ENCODE peak calls at places on chromosomes 1 and 21, in six cellular contexts. One of them, this sample, is unnamed.
A peak's percentile ranks its signal among the peaks of the same experiment; 100 is the strongest.

GRCh38 chr1:225580180-225581099 is 72.5 kb downstream of the ENAH start:
- ATAC-seq in upper lobe of left lung: no peak
- ATAC-seq in HepG2: no peak
- ATAC-seq in GM12878: no peak
- ATAC-seq in K562: no peak
- ATAC-seq in A549: no peak
- ATAC-seq in this sample: no peak

GRCh38 chr1:8926707-8927694 is 18.7 kb upstream of the CA6 start:
- ATAC-seq in upper lobe of left lung: no peak
- ATAC-seq in HepG2: no peak
- ATAC-seq in GM12878: no peak
- ATAC-seq in K562: no peak
- ATAC-seq in A549: no peak
- ATAC-seq in this sample: no peak

GRCh38 chr1:155909894-155910293 is 1.3 kb downstream of the RIT1 start:
- ATAC-seq in upper lobe of left lung: peak; percentile 72
- ATAC-seq in HepG2: no peak
- ATAC-seq in GM12878: no peak
- ATAC-seq in K562: peak; percentile 35
- ATAC-seq in A549: peak; percentile 3
- ATAC-seq in this sample: no peak

GRCh38 chr1:10251325-10252103 is 41.1 kb downstream of the KIF1B start:
- ATAC-seq in upper lobe of left lung: no peak
- ATAC-seq in HepG2: no peak
- ATAC-seq in GM12878: peak; percentile 56
- ATAC-seq in K562: no peak
- ATAC-seq in A549: no peak
- ATAC-seq in this sample: peak; percentile 53

GRCh38 chr1:231180034-231180433 is 18.2 kb downstream of the TRIM67 start:
- ATAC-seq in upper lobe of left lung: no peak
- ATAC-seq in HepG2: no peak
- ATAC-seq in GM12878: no peak
- ATAC-seq in K562: no peak
- ATAC-seq in A549: no peak
- ATAC-seq in this sample: no peak

GRCh38 chr1:110089561-110090275 is 19.2 kb upstream of the ALX3 start:
- ATAC-seq in upper lobe of left lung: no peak
- ATAC-seq in HepG2: no peak
- ATAC-seq in GM12878: no peak
- ATAC-seq in K562: peak; percentile 12
- ATAC-seq in A549: no peak
- ATAC-seq in this sample: no peak

GRCh38 chr1:80217377-80217986 is 1211.0 kb upstream of the ADGRL4 start:
- ATAC-seq in upper lobe of left lung: no peak
- ATAC-seq in HepG2: peak; percentile 60
- ATAC-seq in GM12878: peak; percentile 53
- ATAC-seq in K562: no peak
- ATAC-seq in A549: peak; percentile 80
- ATAC-seq in this sample: no peak

GRCh38 chr1:53979712-53980450 is 33.7 kb downstream of the LRRC42 start:
- ATAC-seq in upper lobe of left lung: peak; percentile 42
- ATAC-seq in HepG2: peak; percentile 8
- ATAC-seq in GM12878: peak; percentile 66
- ATAC-seq in K562: peak; percentile 85
- ATAC-seq in A549: no peak
- ATAC-seq in this sample: no peak

GRCh38 chr1:16138772-16139221 is 17.1 kb downstream of the EPHA2 start:
- ATAC-seq in upper lobe of left lung: no peak
- ATAC-seq in HepG2: no peak
- ATAC-seq in GM12878: no peak
- ATAC-seq in K562: no peak
- ATAC-seq in A549: peak; percentile 3
- ATAC-seq in this sample: peak; percentile 23

GRCh38 chr1:51316113-51316763 is 14.1 kb downstream of the TTC39A start:
- ATAC-seq in upper lobe of left lung: no peak
- ATAC-seq in HepG2: no peak
- ATAC-seq in GM12878: no peak
- ATAC-seq in K562: no peak
- ATAC-seq in A549: no peak
- ATAC-seq in this sample: no peak

GRCh38 chr1:9340172-9340854 is 47.6 kb downstream of the SPSB1 start:
- ATAC-seq in upper lobe of left lung: no peak
- ATAC-seq in HepG2: no peak
- ATAC-seq in GM12878: no peak
- ATAC-seq in K562: no peak
- ATAC-seq in A549: no peak
- ATAC-seq in this sample: no peak

GRCh38 chr1:60971330-60971729 is 111.0 kb upstream of the NFIA start:
- ATAC-seq in upper lobe of left lung: no peak
- ATAC-seq in HepG2: no peak
- ATAC-seq in GM12878: no peak
- ATAC-seq in K562: no peak
- ATAC-seq in A549: no peak
- ATAC-seq in this sample: no peak

GRCh38 chr1:71587961-71588360 is 507.1 kb upstream of the ZRANB2 start:
- ATAC-seq in upper lobe of left lung: no peak
- ATAC-seq in HepG2: no peak
- ATAC-seq in GM12878: no peak
- ATAC-seq in K562: no peak
- ATAC-seq in A549: no peak
- ATAC-seq in this sample: no peak

GRCh38 chr1:221044538-221044937 is 165.3 kb downstream of the HLX start:
- ATAC-seq in upper lobe of left lung: no peak
- ATAC-seq in HepG2: no peak
- ATAC-seq in GM12878: no peak
- ATAC-seq in K562: no peak
- ATAC-seq in A549: no peak
- ATAC-seq in this sample: no peak

GRCh38 chr1:1955651-1956094 is 36.6 kb upstream of the TMEM52 start:
- ATAC-seq in upper lobe of left lung: no peak
- ATAC-seq in HepG2: peak; percentile 21
- ATAC-seq in GM12878: no peak
- ATAC-seq in K562: no peak
- ATAC-seq in A549: no peak
- ATAC-seq in this sample: no peak

GRCh38 chr1:211247921-211248320 is 11.2 kb upstream of the RCOR3 start:
- ATAC-seq in upper lobe of left lung: no peak
- ATAC-seq in HepG2: no peak
- ATAC-seq in GM12878: no peak
- ATAC-seq in K562: peak; percentile 79
- ATAC-seq in A549: no peak
- ATAC-seq in this sample: no peak

GRCh38 chr21:29788752-29789151 is 151.0 kb downstream of the GRIK1 start:
- ATAC-seq in upper lobe of left lung: no peak
- ATAC-seq in HepG2: no peak
- ATAC-seq in GM12878: no peak
- ATAC-seq in K562: peak; percentile 53
- ATAC-seq in A549: no peak
- ATAC-seq in this sample: no peak

GRCh38 chr1:19786988-19787423 is 12.7 kb downstream of the TMCO4 start:
- ATAC-seq in upper lobe of left lung: peak; percentile 45
- ATAC-seq in HepG2: no peak
- ATAC-seq in GM12878: no peak
- ATAC-seq in K562: no peak
- ATAC-seq in A549: no peak
- ATAC-seq in this sample: no peak

GRCh38 chr1:237383825-237384612 is 342.0 kb downstream of the RYR2 start:
- ATAC-seq in upper lobe of left lung: no peak
- ATAC-seq in HepG2: no peak
- ATAC-seq in GM12878: no peak
- ATAC-seq in K562: no peak
- ATAC-seq in A549: no peak
- ATAC-seq in this sample: no peak

GRCh38 chr1:94892604-94893280 is 34.2 kb downstream of the CNN3 start:
- ATAC-seq in upper lobe of left lung: no peak
- ATAC-seq in HepG2: peak; percentile 31
- ATAC-seq in GM12878: no peak
- ATAC-seq in K562: peak; percentile 62
- ATAC-seq in A549: no peak
- ATAC-seq in this sample: no peak

DNA sequence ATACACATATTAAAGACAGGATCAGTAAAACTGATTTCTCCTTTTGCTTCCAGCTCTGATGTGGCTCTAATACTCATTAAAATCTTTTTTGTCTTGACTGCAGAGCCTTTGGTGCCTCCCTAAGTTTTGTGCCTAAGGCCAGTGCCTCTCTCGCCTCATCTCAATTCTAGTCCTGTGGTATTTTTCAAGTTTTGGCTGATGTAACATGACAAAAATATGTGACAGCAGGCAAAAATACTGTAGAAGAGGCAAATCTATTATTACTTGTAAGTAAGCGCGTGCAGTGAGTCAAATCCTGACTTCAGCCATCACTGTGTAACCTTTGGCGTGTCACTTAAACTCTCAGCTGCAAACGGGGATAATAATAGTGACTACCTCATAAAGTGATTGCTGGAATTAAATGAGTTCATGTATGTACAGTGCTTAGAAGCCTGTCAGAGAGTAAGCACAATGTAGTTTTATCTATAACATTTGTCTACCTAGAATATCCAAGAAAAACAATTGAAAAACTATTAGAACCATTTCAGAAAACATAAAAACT is 74.0 kb downstream of the MAB21L3 start:
- ATAC-seq in upper lobe of left lung: no peak
- ATAC-seq in HepG2: no peak
- ATAC-seq in GM12878: no peak
- ATAC-seq in K562: no peak
- ATAC-seq in A549: no peak
- ATAC-seq in this sample: no peak
- TF ChIP-seq EP300 in upper lobe of left lung: no peak
- TF ChIP-seq EP300 in HepG2: no peak
- TF ChIP-seq EP300 in GM12878: no peak
- TF ChIP-seq EP300 in K562: no peak
- TF ChIP-seq EP300 in A549: no peak
- TF ChIP-seq EP300 in this sample: no peak

GRCh38 chr1:63640633-63641567 is 47.7 kb downstream of the PGM1 start:
- ATAC-seq in upper lobe of left lung: no peak
- ATAC-seq in HepG2: peak; percentile 92
- ATAC-seq in GM12878: no peak
- ATAC-seq in K562: no peak
- ATAC-seq in A549: no peak
- ATAC-seq in this sample: no peak
- TF ChIP-seq POLR2A in upper lobe of left lung: no peak
- TF ChIP-seq POLR2A in HepG2: peak; percentile 36
- TF ChIP-seq POLR2A in GM12878: no peak
- TF ChIP-seq POLR2A in K562: no peak
- TF ChIP-seq POLR2A in A549: no peak
- TF ChIP-seq POLR2A in this sample: no peak

GRCh38 chr1:179295356-179295755 is 1.8 kb downstream of the SOAT1 start:
- ATAC-seq in upper lobe of left lung: no peak
- ATAC-seq in HepG2: no peak
- ATAC-seq in GM12878: no peak
- ATAC-seq in K562: no peak
- ATAC-seq in A549: no peak
- ATAC-seq in this sample: no peak

GRCh38 chr1:179296356-179296755 is 2.8 kb downstream of the SOAT1 start:
- ATAC-seq in upper lobe of left lung: no peak
- ATAC-seq in HepG2: no peak
- ATAC-seq in GM12878: no peak
- ATAC-seq in K562: no peak
- ATAC-seq in A549: no peak
- ATAC-seq in this sample: no peak

GRCh38 chr1:179298952-179299351 is 5.4 kb downstream of the SOAT1 start:
- ATAC-seq in upper lobe of left lung: no peak
- ATAC-seq in HepG2: no peak
- ATAC-seq in GM12878: peak; percentile 82
- ATAC-seq in K562: no peak
- ATAC-seq in A549: no peak
- ATAC-seq in this sample: no peak

GRCh38 chr1:179300112-179300511 is 6.5 kb downstream of the SOAT1 start:
- ATAC-seq in upper lobe of left lung: no peak
- ATAC-seq in HepG2: no peak
- ATAC-seq in GM12878: peak; percentile 19
- ATAC-seq in K562: no peak
- ATAC-seq in A549: no peak
- ATAC-seq in this sample: no peak

GRCh38 chr1:179296831-179297377 is 3.3 kb downstream of the SOAT1 start:
- ATAC-seq in upper lobe of left lung: no peak
- ATAC-seq in HepG2: no peak
- ATAC-seq in GM12878: no peak
- ATAC-seq in K562: no peak
- ATAC-seq in A549: no peak
- ATAC-seq in this sample: no peak
- H3K4me1 ChIP-seq in upper lobe of left lung: peaks cover 21% of the 10 kb centered on the region
- H3K4me1 ChIP-seq in HepG2: peaks cover 52% of the 10 kb centered on the region
- H3K4me1 ChIP-seq in GM12878: peaks cover 3% of the 10 kb centered on the region
- H3K4me1 ChIP-seq in K562: peaks cover 20% of the 10 kb centered on the region
- H3K4me1 ChIP-seq in A549: peaks cover 22% of the 10 kb centered on the region
- H3K4me1 ChIP-seq in this sample: peaks cover 27% of the 10 kb centered on the region

DNA sequence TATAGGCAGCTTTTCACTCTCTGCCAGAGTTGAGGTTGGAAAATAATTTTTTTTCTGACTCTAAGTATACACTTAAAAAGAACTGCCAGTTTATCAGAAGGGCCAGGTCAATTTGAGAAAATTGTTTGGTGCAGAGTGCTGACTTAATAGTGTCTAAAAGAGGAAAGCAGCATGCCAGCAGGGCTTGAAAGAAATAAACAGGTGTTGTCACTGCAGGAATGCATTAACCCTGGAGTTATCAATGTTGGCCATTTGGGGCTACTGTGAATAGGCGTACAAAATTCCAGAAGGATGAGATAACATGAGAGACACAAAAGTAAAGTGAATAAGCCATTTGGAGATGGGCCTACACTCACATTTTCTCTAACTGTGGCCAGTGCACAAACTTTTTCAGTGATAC is 220.6 kb upstream of the PLD5 start:
- ATAC-seq in upper lobe of left lung: no peak
- ATAC-seq in HepG2: no peak
- ATAC-seq in GM12878: no peak
- ATAC-seq in K562: no peak
- ATAC-seq in A549: no peak
- ATAC-seq in this sample: no peak
- TF ChIP-seq EP300 in upper lobe of left lung: no peak
- TF ChIP-seq EP300 in HepG2: no peak
- TF ChIP-seq EP300 in GM12878: no peak
- TF ChIP-seq EP300 in K562: no peak
- TF ChIP-seq EP300 in A549: no peak
- TF ChIP-seq EP300 in this sample: no peak

DNA sequence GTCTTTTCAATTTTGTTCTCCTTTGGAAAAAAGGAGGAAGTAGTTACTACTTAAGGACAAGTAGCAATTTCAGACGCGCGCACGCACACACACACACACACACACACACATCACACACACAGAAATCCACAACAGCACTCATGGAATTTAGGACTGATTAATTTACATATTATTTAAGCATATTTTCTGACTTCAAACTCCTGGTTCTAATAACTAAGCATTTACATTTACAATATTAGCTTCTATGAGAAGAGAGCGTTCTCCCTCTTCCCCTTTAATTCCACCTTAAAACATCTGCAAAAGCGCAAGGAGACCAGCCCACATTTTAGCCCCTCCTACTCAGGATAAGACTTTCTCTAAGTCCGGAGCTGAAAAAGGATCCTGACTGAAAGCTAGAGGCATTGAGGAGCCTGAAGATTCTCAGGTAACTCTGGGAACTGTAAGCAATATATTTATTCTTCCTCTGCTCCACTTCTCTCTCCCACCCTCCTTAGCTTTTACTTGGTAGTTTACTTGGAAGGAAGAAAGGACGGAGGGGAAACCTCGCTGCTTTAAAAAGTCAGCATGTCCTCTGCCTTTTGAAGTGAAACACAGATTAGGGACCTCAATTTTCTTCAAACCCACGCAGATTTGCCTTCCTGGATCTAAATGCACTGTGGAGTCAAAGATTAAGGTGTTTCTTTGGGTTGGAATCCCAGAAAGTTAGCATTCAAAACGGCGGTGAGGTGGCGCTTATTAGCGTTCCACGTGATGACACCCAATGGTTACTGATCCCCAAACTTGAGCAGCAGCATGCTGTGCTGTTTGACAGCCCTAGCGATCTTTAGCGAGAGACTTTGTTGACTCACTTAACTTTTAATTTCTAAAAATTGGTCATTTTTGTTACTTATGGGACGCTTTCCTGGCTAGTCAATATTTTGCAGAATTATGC is at the start of gene PLA2G4A:
- ATAC-seq in upper lobe of left lung: peak; percentile 89
- ATAC-seq in HepG2: no peak
- ATAC-seq in GM12878: peak; percentile 57
- ATAC-seq in K562: no peak
- ATAC-seq in A549: peak; percentile 98
- ATAC-seq in this sample: peak; percentile 78
- TF ChIP-seq POLR2A in upper lobe of left lung: no peak
- TF ChIP-seq POLR2A in HepG2: no peak
- TF ChIP-seq POLR2A in GM12878: no peak
- TF ChIP-seq POLR2A in K562: no peak
- TF ChIP-seq POLR2A in A549: no peak
- TF ChIP-seq POLR2A in this sample: no peak